ENCODE peak calls at places on chromosomes 4 and X, in six cellular contexts. D is endothelial cell of umbilical vein, V is suprapubic skin, U is tibial nerve, K is stomach, P is ovary. G is an unnamed sample.

GRCh38 chrX:120281761-120282160 is 29.5 kb downstream of the TMEM255A start:
- DNase-seq in D (no peak), V (no peak), P (no peak), K (no peak), U (no peak), G (no peak)

GRCh38 chr4:42570221-42570620 is 86.7 kb downstream of the ATP8A1 start:
- DNase-seq in K (peak), U (no peak), P (no peak), V (no peak), D (no peak), G (no peak)

GRCh38 chr4:35541146-35541887 is 703.0 kb downstream of the ARAP2 start:
- DNase-seq in K (no peak), V (no peak), D (no peak), P (no peak), U (no peak), G (no peak)

GRCh38 chr4:124753941-124754581 is 41.5 kb upstream of the ANKRD50 start:
- DNase-seq in U (no peak), V (no peak), D (no peak), P (no peak), K (peak), G (peak)

GRCh38 chrX:11664211-11664888 is 1.4 kb downstream of the ARHGAP6 start:
- DNase-seq in V (peak), P (peak), K (no peak), D (no peak), U (no peak), G (peak)

GRCh38 chr4:100977746-100978397 is 369.5 kb downstream of the PPP3CA start:
- DNase-seq in D (no peak), P (no peak), U (no peak), V (no peak), K (no peak), G (peak)

GRCh38 chr4:138938371-138938699 is 77.2 kb upstream of the NOCT start:
- DNase-seq in K (no peak), U (no peak), V (no peak), P (no peak), D (peak), G (no peak)

GRCh38 chr4:123478859-123479345 is 82.3 kb downstream of the SPRY1 start:
- DNase-seq in K (peak), P (no peak), D (no peak), V (no peak), U (no peak), G (peak)

GRCh38 chr4:160809576-160809975 is 1354.2 kb downstream of the FSTL5 start:
- DNase-seq in K (no peak), P (no peak), U (no peak), D (no peak), V (no peak), G (no peak)

GRCh38 chr4:1079711-1080265 is 33.6 kb downstream of the RNF212 start:
- DNase-seq in D (no peak), V (no peak), P (no peak), K (no peak), U (no peak), G (no peak)

GRCh38 chr4:10666616-10667015 is 18.0 kb downstream of the CLNK start:
- DNase-seq in P (no peak), D (no peak), K (no peak), U (no peak), V (no peak), G (no peak)

GRCh38 chr4:22897520-22898108 is 204.9 kb downstream of the GBA3 start:
- DNase-seq in K (peak), P (no peak), V (no peak), D (peak), U (no peak), G (no peak)

GRCh38 chr4:127311371-127311770 is 321.4 kb upstream of the INTU start:
- DNase-seq in U (no peak), V (no peak), P (no peak), D (no peak), K (no peak), G (no peak)

GRCh38 chr4:3331511-3332394 is 38.9 kb downstream of the RGS12 start:
- DNase-seq in D (peak), K (no peak), V (no peak), U (no peak), P (no peak), G (no peak)

GRCh38 chr4:41015031-41015675 is 199.2 kb downstream of the APBB2 start:
- DNase-seq in K (no peak), U (no peak), V (no peak), P (no peak), D (no peak), G (no peak)

GRCh38 chr4:145179201-145179860 is 1.1 kb downstream of the OTUD4 start:
- DNase-seq in K (peak), V (peak), P (peak), U (peak), D (peak), G (peak)

GRCh38 chr4:175035907-175036306 is 117.7 kb downstream of the ADAM29 start:
- DNase-seq in P (no peak), U (no peak), K (no peak), V (no peak), D (no peak), G (no peak)

GRCh38 chr4:86223472-86223871 is 136.4 kb downstream of the MAPK10 start:
- DNase-seq in P (no peak), K (no peak), V (no peak), U (no peak), D (peak), G (no peak)

GRCh38 chr4:88933414-88933813 is 123.6 kb downstream of the FAM13A start:
- DNase-seq in V (no peak), D (no peak), K (no peak), U (no peak), P (no peak), G (no peak)

GRCh38 chrX:47143894-47144625 is 442 bp downstream of the NDUFB11 start:
- DNase-seq in U (no peak), P (peak), D (no peak), K (no peak), V (no peak), G (peak)

GRCh38 chr4:15470149-15470520 is 453 bp downstream of the CC2D2A start:
- DNase-seq in V (no peak), D (no peak), P (no peak), K (no peak), U (no peak), G (no peak)

GRCh38 chr4:132923516-132923915 is 225.6 kb upstream of the PCDH10 start:
- DNase-seq in P (no peak), K (no peak), U (no peak), V (no peak), D (no peak), G (no peak)

GRCh38 chr4:183173580-183174526 is 74.8 kb downstream of the WWC2 start:
- DNase-seq in K (no peak), D (peak), V (no peak), P (no peak), U (no peak), G (no peak)

GRCh38 chrX:39473812-39474211 is 623.9 kb downstream of the BCOR start:
- DNase-seq in D (no peak), U (no peak), P (no peak), K (no peak), V (no peak), G (no peak)

GRCh38 chr4:155570661-155571060 is 96.0 kb upstream of the GUCY1A1 start:
- DNase-seq in K (no peak), U (no peak), P (no peak), D (no peak), V (no peak), G (no peak)

GRCh38 chrX:42746606-42747005 is 31.4 kb downstream of the PPP1R2C start:
- DNase-seq in P (no peak), K (no peak), V (no peak), D (peak), U (no peak), G (no peak)

GRCh38 chrX:152177052-152177451 is 38.7 kb upstream of the MAGEA10 start:
- DNase-seq in U (no peak), D (no peak), P (no peak), K (no peak), V (no peak), G (no peak)

GRCh38 chrX:134670241-134670811 is 12.1 kb upstream of the PLAC1 start:
- DNase-seq in U (no peak), P (no peak), D (peak), V (no peak), K (peak), G (no peak)

DNA sequence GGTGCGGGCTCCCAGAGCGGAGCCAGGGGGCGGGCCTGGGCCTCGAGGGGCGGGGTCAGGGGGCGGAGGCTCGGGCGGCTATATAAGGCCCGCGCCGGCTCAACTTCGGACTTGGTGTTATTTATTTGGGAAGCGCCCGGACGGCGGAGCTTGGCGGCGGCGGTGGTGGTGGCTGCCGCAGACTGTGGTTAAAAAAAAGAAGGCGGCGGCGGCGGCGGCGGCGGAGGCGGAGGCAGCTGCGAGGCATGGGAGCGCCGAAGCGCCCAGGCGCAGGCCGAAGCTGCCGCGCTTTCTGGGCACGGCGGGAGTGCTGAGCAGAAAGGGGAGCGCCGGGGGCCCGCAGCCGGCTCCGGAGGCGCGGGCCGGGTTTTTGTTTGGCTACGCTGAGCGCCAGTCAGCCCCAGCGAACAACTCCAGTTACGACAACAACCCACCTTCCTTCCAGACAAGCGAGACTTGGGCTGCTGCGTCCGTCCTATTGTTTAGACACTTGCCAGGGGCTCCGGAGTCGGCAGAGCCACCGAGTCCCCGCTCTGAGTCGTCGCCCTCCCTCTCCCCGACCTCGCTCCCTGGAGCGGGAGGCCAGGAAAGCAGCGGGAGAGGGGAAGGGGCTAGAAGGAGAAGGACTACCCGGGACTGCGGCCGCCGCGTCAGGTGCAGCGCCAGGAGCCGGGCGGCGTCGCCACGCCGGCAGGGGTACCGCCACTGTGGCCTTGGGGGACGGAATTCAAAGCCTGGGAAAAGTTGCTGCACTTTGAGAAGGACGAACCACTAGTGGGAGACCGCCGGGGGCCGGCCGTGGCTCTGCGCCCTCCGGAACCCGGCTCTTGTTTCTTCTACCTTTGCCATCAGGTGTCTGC is at the start of gene SLIT2:
- DNase-seq in K (peak), D (peak), P (peak), V (peak), U (peak), G (peak)
- TF ChIP-seq POLR2A in K (no peak), D (peak), P (peak), V (no peak), U (peak), G (peak)

GRCh38 chr4:24680746-24681145 is 96.4 kb upstream of the DHX15 start:
- DNase-seq in P (no peak), D (no peak), K (no peak), U (no peak), V (no peak), G (no peak)
- TF ChIP-seq CTCF in P (no peak), D (no peak), K (no peak), U (no peak), V (no peak), G (no peak)

DNA sequence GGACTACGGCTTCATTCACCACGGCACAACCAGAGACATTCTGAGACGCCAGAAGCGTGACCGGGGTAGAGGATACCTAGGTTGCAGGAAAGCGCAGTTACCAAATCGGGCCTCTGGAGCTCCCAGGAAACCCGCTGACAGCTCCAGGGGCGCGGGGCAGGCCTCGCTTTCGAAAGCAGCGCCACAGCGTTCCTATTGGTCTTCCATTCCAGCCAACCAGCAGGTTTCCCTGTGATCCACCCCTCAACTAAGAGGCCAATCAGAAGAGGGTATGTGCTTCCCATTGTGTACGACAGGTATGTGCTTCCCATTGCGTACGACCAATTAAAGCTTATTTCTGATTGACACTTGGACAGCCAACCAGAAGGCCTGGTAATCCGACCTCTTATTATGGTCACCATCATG is 14.9 kb downstream of the SNX12 start:
- DNase-seq in U (no peak), P (no peak), V (no peak), K (no peak), D (peak), G (no peak)
- TF ChIP-seq POLR2A in U (no peak), P (no peak), V (no peak), K (no peak), D (no peak), G (no peak)

GRCh38 chrX:15242899-15243555 is 26.9 kb downstream of the ASB9 start:
- DNase-seq in V (no peak), U (peak), K (no peak), D (peak), P (no peak), G (no peak)
- TF ChIP-seq CTCF in V (peak), U (peak), K (no peak), D (peak), P (no peak), G (peak)

GRCh38 chr4:6855692-6856297 is 53.8 kb upstream of the TBC1D14 start:
- DNase-seq in V (no peak), P (no peak), U (no peak), D (peak), K (no peak), G (no peak)
- TF ChIP-seq POLR2A in V (no peak), P (no peak), U (no peak), D (no peak), K (no peak), G (no peak)

DNA sequence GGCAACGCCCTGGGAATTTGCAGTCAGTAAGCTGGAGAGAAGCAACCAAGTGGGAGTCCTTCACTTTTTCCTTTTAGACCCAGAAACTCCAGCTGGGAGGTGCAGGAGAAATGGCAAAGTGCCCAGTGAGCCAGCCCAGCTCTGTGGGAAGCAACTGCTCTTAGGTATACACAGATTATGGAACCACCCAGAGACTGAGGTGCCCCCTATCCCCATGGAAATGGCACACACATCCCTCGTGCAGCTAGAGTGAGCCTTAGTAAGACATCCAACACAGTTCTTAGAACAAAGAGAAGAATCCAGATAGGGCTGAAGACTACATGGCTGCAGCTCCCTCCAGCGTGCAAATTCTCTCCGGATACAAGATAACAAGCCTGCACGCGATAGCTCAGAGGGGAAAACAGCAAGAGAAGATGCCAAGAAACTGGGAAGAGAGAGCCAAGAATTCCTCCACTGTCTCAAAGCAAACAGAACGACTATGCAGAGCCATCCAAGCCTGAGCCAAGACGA is 26.6 kb upstream of the IRAK1 start:
- DNase-seq in D (peak), U (peak), V (no peak), K (no peak), P (peak), G (no peak)
- TF ChIP-seq CTCF in D (peak), U (no peak), V (no peak), K (no peak), P (peak), G (no peak)

DNA sequence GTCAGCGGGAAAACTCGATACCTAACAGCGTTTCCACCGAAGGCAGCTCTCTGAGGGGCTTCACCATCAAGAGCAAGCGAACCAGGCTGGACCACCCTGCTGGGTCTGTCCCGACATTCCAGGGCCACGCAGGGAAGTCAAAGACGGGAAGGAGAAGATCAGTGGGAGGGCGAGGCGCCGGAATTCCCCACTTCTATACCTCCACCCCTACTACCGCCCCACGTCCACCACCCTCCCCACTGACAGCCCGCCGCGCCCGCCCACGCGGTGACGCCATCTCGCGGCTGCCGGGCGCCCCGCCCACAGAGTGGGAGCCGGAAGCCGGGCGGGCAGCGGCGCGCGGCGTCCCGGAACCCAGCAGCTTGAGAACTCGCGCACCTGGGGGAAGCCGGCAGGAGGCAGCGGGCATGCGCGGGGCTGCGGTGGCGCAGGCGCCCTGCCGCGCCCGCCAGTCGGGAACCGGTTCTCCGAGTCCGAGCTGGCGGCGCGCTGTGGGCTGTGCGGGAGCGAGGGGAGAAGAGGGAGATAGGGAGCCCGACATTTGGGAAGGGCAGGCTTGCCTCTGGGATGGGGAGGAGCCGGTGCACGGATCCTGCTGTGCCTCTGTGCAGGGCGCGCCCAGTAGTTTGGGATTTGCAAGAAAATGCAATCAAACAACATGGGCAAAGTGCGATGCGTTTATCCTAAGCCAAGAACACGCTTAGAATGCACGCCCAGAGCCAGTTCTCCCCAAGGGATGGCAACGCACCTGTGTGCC is 3.2 kb upstream of the STIM2 start:
- DNase-seq in U (peak), V (peak), D (peak), K (peak), P (peak), G (peak)
- TF ChIP-seq POLR2A in U (peak), V (no peak), D (peak), K (no peak), P (peak), G (peak)

GRCh38 chr4:110022457-110022856 is 109.8 kb downstream of the EGF start:
- DNase-seq in U (no peak), D (no peak), K (no peak), V (no peak), P (no peak), G (no peak)
- TF ChIP-seq CTCF in U (no peak), D (no peak), K (no peak), V (no peak), P (no peak), G (no peak)

GRCh38 chr4:184473515-184474260 is 662 bp downstream of the IRF2 start:
- DNase-seq in K (peak), P (peak), U (no peak), D (no peak), V (no peak), G (peak)
- TF ChIP-seq POLR2A in K (no peak), P (no peak), U (no peak), D (no peak), V (no peak), G (no peak)

DNA sequence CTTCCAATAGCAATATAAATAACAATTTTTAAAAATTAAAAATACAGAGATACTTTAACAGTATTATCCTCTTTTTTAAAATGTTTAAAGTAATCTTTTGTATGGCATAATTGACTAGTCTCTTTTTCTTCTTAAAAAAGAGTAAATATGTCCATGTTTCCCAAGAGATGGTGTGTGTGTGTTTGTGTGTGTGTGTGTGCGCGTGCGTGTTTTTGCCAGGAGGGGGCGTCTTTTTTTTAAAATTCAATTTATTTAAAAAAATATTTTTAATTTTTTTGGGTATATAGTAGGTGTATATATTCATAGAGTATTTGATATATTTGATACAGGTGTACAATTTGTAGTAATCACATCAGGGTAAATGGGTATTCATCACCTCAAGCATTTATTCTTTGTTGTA is 1073.7 kb downstream of the PCDH7 start:
- DNase-seq in U (no peak), K (no peak), D (no peak), V (no peak), P (no peak), G (no peak)
- TF ChIP-seq CTCF in U (no peak), K (no peak), D (peak), V (no peak), P (no peak), G (no peak)